ENCODE peak calls at places on chromosomes 16 and 17, in four cellular contexts. D, R, O and F are unnamed samples.

GRCh38 chr17:14197582-14197981 is 39.1 kb downstream of the CDRT15 start:
- DNase-seq in D (no peak), R (peak; percentile 55), O (no peak), F (no peak)

GRCh38 chr17:8149419-8150193 is 2.6 kb downstream of the PER1 start:
- DNase-seq in D (no peak), R (no peak), O (no peak), F (no peak)

GRCh38 chr17:45844695-45845375 is at the start of gene SPPL2C:
- DNase-seq in D (no peak), R (no peak), O (no peak), F (no peak)

GRCh38 chr17:46832945-46833839 is 14.7 kb upstream of the WNT3 start:
- DNase-seq in D (no peak), R (no peak), O (peak; percentile 83), F (no peak)

GRCh38 chr16:73058221-73058615 is 10.3 kb upstream of the ZFHX3 start:
- DNase-seq in D (no peak), R (no peak), O (peak; percentile 36), F (no peak)

GRCh38 chr17:181213-182163 is at the start of gene DOC2B:
- DNase-seq in D (no peak), R (no peak), O (peak; percentile 58), F (no peak)

GRCh38 chr17:81534157-81535006 is 6.2 kb downstream of the FSCN2 start:
- DNase-seq in D (no peak), R (no peak), O (no peak), F (no peak)

GRCh38 chr17:58493506-58493905 is 5.3 kb upstream of the HSF5 start:
- DNase-seq in D (no peak), R (no peak), O (no peak), F (no peak)

GRCh38 chr17:39769974-39770587 is 32.3 kb downstream of the GRB7 start:
- DNase-seq in D (no peak), R (peak; percentile 61), O (peak; percentile 78), F (peak; percentile 81)

GRCh38 chr17:75864448-75864871 is 9.3 kb upstream of the WBP2 start:
- DNase-seq in D (peak; percentile 89), R (peak; percentile 25), O (peak; percentile 60), F (no peak)

GRCh38 chr16:10965440-10966039 is 21.2 kb downstream of the CLEC16A start:
- DNase-seq in D (no peak), R (no peak), O (no peak), F (no peak)

GRCh38 chr16:68685685-68686478 is 40.8 kb downstream of the CDH3 start:
- DNase-seq in D (no peak), R (no peak), O (no peak), F (no peak)

GRCh38 chr16:74743668-74744299 is 30.8 kb downstream of the FA2H start:
- DNase-seq in D (no peak), R (no peak), O (peak; percentile 66), F (no peak)

GRCh38 chr16:77918792-77919707 is 103.3 kb upstream of the CLEC3A start:
- DNase-seq in D (no peak), R (no peak), O (peak; percentile 89), F (no peak)

GRCh38 chr16:56617212-56618085 is 8.1 kb upstream of the MT1E start:
- DNase-seq in D (peak; percentile 84), R (peak; percentile 42), O (peak; percentile 73), F (peak; percentile 38)

GRCh38 chr16:81469710-81470481 is 25.3 kb downstream of the CMIP start:
- DNase-seq in D (no peak), R (peak; percentile 39), O (no peak), F (no peak)

GRCh38 chr17:7003745-7004144 is 7.9 kb downstream of the ALOX12 start:
- DNase-seq in D (no peak), R (no peak), O (no peak), F (no peak)

GRCh38 chr17:39674702-39675389 is 6.6 kb downstream of the PNMT start:
- DNase-seq in D (no peak), R (no peak), O (no peak), F (no peak)

GRCh38 chr16:19659554-19659953 is 58.5 kb downstream of the KNOP1 start:
- DNase-seq in D (no peak), R (no peak), O (no peak), F (no peak)

GRCh38 chr16:57536306-57537193 is at the start of gene CCDC102A:
- DNase-seq in D (peak; percentile 61), R (peak; percentile 54), O (peak; percentile 54), F (peak; percentile 84)

GRCh38 chr17:7842380-7842949 is 8.4 kb downstream of the KDM6B start:
- DNase-seq in D (peak; percentile 90), R (peak; percentile 96), O (peak; percentile 97), F (peak; percentile 95)

GRCh38 chr17:41480581-41480980 is 370 bp downstream of the KRT35 start:
- DNase-seq in D (no peak), R (no peak), O (no peak), F (no peak)

GRCh38 chr16:50037791-50038190 is 12.8 kb downstream of the CNEP1R1 start:
- DNase-seq in D (no peak), R (no peak), O (no peak), F (no peak)

GRCh38 chr17:15894913-15895658 is 49.8 kb upstream of the ADORA2B start:
- DNase-seq in D (no peak), R (no peak), O (no peak), F (no peak)

GRCh38 chr17:35240861-35241260 is 2.0 kb upstream of the SLFN5 start:
- DNase-seq in D (no peak), R (no peak), O (no peak), F (no peak)

GRCh38 chr17:68782829-68783228 is 172.4 kb downstream of the ABCA8 start:
- DNase-seq in D (no peak), R (no peak), O (no peak), F (no peak)

GRCh38 chr17:65638221-65638940 is 76.9 kb upstream of the AXIN2 start:
- DNase-seq in D (no peak), R (no peak), O (peak; percentile 17), F (no peak)

GRCh38 chr17:76841776-76842405 is 26.3 kb upstream of the MGAT5B start:
- DNase-seq in D (no peak), R (no peak), O (no peak), F (no peak)

GRCh38 chr16:1057252-1057932 is 15.2 kb upstream of the SSTR5 start:
- DNase-seq in D (no peak), R (peak; percentile 75), O (no peak), F (peak; percentile 53)

GRCh38 chr16:88454315-88455057 is 1.4 kb downstream of the ZFPM1 start:
- DNase-seq in D (no peak), R (peak; percentile 52), O (no peak), F (peak; percentile 63)

GRCh38 chr17:8466466-8466865 is 30.8 kb downstream of the NDEL1 start:
- DNase-seq in D (no peak), R (no peak), O (peak; percentile 62), F (no peak)

GRCh38 chr16:23060458-23061320 is 88.6 kb downstream of the USP31 start:
- DNase-seq in D (peak; percentile 76), R (peak; percentile 54), O (peak; percentile 59), F (peak; percentile 48)

GRCh38 chr17:81573794-81574642 is 21.9 kb upstream of the FAAP100 start:
- DNase-seq in D (no peak), R (no peak), O (no peak), F (no peak)

GRCh38 chr17:27241346-27241946 is 52.5 kb upstream of the WSB1 start:
- DNase-seq in D (no peak), R (no peak), O (peak; percentile 64), F (no peak)

GRCh38 chr17:38620551-38621277 is 15.0 kb upstream of the SRCIN1 start:
- DNase-seq in D (no peak), R (no peak), O (no peak), F (no peak)

GRCh38 chr17:63402808-63403207 is 43.3 kb downstream of the CYB561 start:
- DNase-seq in D (no peak), R (no peak), O (peak; percentile 82), F (no peak)

GRCh38 chr17:63405741-63406261 is 40.3 kb downstream of the CYB561 start:
- DNase-seq in D (no peak), R (no peak), O (peak; percentile 85), F (peak; percentile 30)

GRCh38 chr17:63406689-63407330 is 39.3 kb downstream of the CYB561 start:
- DNase-seq in D (peak; percentile 81), R (peak; percentile 67), O (peak; percentile 90), F (peak; percentile 70)

GRCh38 chr17:63407741-63408330 is 38.3 kb downstream of the CYB561 start:
- DNase-seq in D (no peak), R (no peak), O (no peak), F (no peak)

DNA sequence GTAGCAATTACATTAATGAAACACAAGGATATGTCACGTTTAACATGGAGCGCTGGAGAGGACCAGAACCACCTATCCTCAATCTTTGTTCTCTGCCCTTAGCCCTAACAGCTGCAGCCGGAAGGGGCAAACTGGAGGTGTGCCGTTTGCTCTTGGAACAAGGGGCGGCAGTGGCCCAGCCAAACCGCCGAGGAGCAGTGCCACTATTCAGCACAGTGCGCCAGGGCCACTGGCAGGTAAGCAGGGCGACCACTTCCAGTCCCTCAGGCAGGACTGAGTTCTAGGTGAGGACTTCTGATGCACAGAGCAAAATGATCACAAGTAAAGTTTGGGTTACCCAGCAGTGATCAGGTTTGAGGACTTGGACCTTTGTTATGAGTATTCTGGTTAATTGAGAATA is 41.1 kb downstream of the CYB561 start:
- DNase-seq in D (no peak), R (no peak), O (no peak), F (no peak)
- H3K27me3 ChIP-seq in D (no peaks in the 10 kb centered on the region), R (no peaks in the 10 kb centered on the region), O (no peaks in the 10 kb centered on the region), F (no peaks in the 10 kb centered on the region)

DNA sequence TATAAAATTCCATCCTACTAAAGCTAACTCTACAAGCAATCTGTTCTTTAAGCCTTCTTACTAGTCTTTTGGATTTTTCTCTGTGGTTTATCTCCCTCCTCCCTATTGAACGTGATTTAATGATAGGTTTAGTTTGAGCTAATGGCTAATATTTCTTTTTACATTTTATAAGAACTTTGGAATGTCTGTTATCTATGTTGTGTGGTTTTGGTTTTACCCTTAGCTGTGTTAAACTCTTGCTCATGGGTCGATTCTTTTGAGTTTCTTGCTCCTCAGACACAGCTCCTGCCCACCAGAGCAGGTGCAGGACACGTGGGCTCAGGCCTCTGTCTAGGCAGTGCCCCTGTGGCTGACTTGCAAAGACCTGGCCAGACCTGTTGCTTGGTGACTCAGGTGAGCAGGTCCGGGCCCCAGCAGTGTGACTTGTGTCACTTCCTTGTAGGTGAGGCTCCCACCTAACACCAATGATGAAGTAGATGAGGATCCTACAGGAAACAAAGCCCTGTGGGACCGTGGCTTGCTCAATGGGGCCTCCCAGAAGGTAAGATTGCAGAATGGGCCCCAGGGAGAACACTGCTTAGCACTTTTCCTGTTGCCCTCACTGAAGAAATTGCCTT is 45.1 kb downstream of the SF3B3 start:
- DNase-seq in D (peak; percentile 50), R (no peak), O (peak; percentile 79), F (no peak)
- H3K27me3 ChIP-seq in D (no peaks in the 10 kb centered on the region), R (no peaks in the 10 kb centered on the region), O (no peaks in the 10 kb centered on the region), F (no peaks in the 10 kb centered on the region)

GRCh38 chr17:79255471-79255870 is 180.8 kb downstream of the ENGASE start:
- DNase-seq in D (no peak), R (no peak), O (no peak), F (no peak)
- H3K27me3 ChIP-seq in D (no peaks in the 10 kb centered on the region), R (no peaks in the 10 kb centered on the region), O (no peaks in the 10 kb centered on the region), F (no peaks in the 10 kb centered on the region)

GRCh38 chr16:85945424-85945751 is 46.4 kb downstream of the IRF8 start:
- DNase-seq in D (no peak), R (no peak), O (no peak), F (peak; percentile 1)

GRCh38 chr16:85948870-85949269 is 49.9 kb downstream of the IRF8 start:
- DNase-seq in D (no peak), R (no peak), O (no peak), F (no peak)

GRCh38 chr16:85947511-85948509 is 48.8 kb downstream of the IRF8 start:
- DNase-seq in D (no peak), R (peak; percentile 9), O (no peak), F (peak; percentile 19)

GRCh38 chr16:85944572-85945423 is 45.8 kb downstream of the IRF8 start:
- DNase-seq in D (no peak), R (no peak), O (no peak), F (no peak)

GRCh38 chr16:85946680-85947510 is 47.9 kb downstream of the IRF8 start:
- DNase-seq in D (no peak), R (no peak), O (no peak), F (no peak)
- H3K27me3 ChIP-seq in D (no peaks in the 10 kb centered on the region), R (no peaks in the 10 kb centered on the region), O (peaks cover 3% of the 10 kb centered on the region), F (no peaks in the 10 kb centered on the region)